ENCODE peak calls at places on chromosomes 12 and 14, in nine cellular contexts. O is psoas muscle, C is GM13977, T is OCI-LY7, Y is astrocyte, J is nephron progenitor cell, W is heart right ventricle, Z is transverse colon, B is activated B cell treated with CpG ODN at 0.5 μM for 24 hours. E is an unnamed sample.
A peak's percentile ranks its signal among the peaks of the same experiment; 100 is the strongest.

GRCh38 chr14:103707329-103708263 is 7.7 kb downstream of the XRCC3 start:
- DNase-seq in C (no peak), T (no peak), J (no peak), Y (no peak), O (no peak), W (no peak), Z (no peak), B (no peak), E (no peak)

GRCh38 chr14:22908601-22909000 is 10.3 kb downstream of the RBM23 start:
- DNase-seq in Y (no peak), Z (no peak), C (no peak), O (no peak), W (no peak), B (no peak), J (no peak), T (no peak), E (no peak)

GRCh38 chr12:114902665-114903393 is 218.9 kb upstream of the TBX3 start:
- DNase-seq in Y (peak; percentile 82), T (no peak), Z (no peak), J (no peak), W (no peak), O (no peak), C (no peak), B (no peak), E (no peak)

GRCh38 chr12:61991663-61992062 is 268.5 kb upstream of the USP15 start:
- DNase-seq in T (no peak), J (no peak), W (no peak), B (no peak), Z (no peak), C (no peak), Y (no peak), O (no peak), E (no peak)

GRCh38 chr12:46964496-46965098 is 114.8 kb upstream of the PCED1B start:
- DNase-seq in B (no peak), T (no peak), O (no peak), Z (no peak), C (no peak), J (no peak), W (no peak), Y (peak; percentile 84), E (no peak)

GRCh38 chr12:46468159-46468558 is 95.6 kb upstream of the SLC38A2 start:
- DNase-seq in T (no peak), J (no peak), W (peak; percentile 32), Z (peak; percentile 32), B (no peak), Y (peak; percentile 70), C (no peak), O (peak; percentile 81), E (no peak)

GRCh38 chr12:109432842-109433304 is 44.2 kb downstream of the KCTD10 start:
- DNase-seq in J (peak; percentile 86), O (peak; percentile 90), Z (peak; percentile 94), B (peak; percentile 61), C (peak; percentile 71), W (peak; percentile 84), Y (peak; percentile 56), T (peak; percentile 74), E (no peak)

GRCh38 chr12:6724409-6724797 is 557 bp downstream of the COPS7A start:
- DNase-seq in J (peak; percentile 29), Y (no peak), B (no peak), T (peak; percentile 75), C (no peak), Z (peak; percentile 33), W (peak; percentile 11), O (no peak), E (no peak)

GRCh38 chr12:103908877-103909276 is 21.3 kb upstream of the HSP90B1 start:
- DNase-seq in W (no peak), O (no peak), J (no peak), Y (peak; percentile 63), C (no peak), Z (no peak), B (no peak), T (no peak), E (no peak)

GRCh38 chr14:69682607-69683263 is 71.3 kb downstream of the SUSD6 start:
- DNase-seq in B (no peak), Y (no peak), W (no peak), Z (no peak), O (no peak), J (no peak), C (no peak), T (no peak), E (no peak)

GRCh38 chr12:111444314-111444705 is 38.6 kb downstream of the SH2B3 start:
- DNase-seq in Z (peak; percentile 12), O (no peak), C (peak; percentile 56), W (no peak), Y (peak; percentile 64), J (no peak), T (peak; percentile 74), B (no peak), E (no peak)

GRCh38 chr12:29158364-29158763 is 9.3 kb downstream of the FAR2 start:
- DNase-seq in Z (no peak), W (no peak), T (no peak), Y (no peak), B (no peak), O (no peak), J (no peak), C (no peak), E (no peak)

DNA sequence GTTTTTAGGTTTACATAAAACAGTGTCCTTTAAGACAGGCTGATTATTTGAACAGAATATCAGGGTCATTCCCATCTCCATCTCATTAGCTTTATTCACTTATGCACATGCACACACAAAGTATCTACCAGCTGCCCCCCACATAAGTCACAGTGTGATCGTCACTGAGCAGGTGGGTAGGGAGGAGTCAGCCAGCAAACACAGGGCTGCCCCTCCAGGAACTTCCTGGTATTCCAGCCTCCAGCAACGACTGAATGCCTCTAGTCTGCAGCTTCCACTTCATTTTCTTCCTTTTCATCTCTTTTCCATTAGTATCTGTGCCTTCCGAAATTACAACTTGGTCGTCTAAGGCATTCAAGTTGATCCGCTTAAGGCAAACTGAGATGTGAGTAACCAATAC is 48.9 kb upstream of the FOXN3 start:
- DNase-seq in Y (no peak), B (no peak), Z (no peak), T (no peak), C (no peak), O (no peak), W (no peak), J (no peak), E (no peak)
- TF ChIP-seq CTCF in Y (no peak), B (no peak), Z (no peak), T (no peak), C (no peak), O (no peak), W (no peak), J (no peak), E (no peak)

GRCh38 chr14:100086361-100086760 is 21.1 kb downstream of the EVL start:
- DNase-seq in O (no peak), C (no peak), Y (no peak), Z (no peak), B (no peak), T (no peak), W (no peak), J (no peak), E (no peak)

GRCh38 chr14:100092832-100093231 is 27.6 kb downstream of the EVL start:
- DNase-seq in T (no peak), B (no peak), Z (no peak), J (no peak), W (no peak), C (no peak), Y (no peak), O (no peak), E (no peak)

GRCh38 chr14:100088226-100088625 is 23.0 kb downstream of the EVL start:
- DNase-seq in B (no peak), W (no peak), C (no peak), J (no peak), O (no peak), T (no peak), Z (no peak), Y (no peak), E (no peak)

GRCh38 chr14:100093322-100093721 is 28.1 kb downstream of the EVL start:
- DNase-seq in C (no peak), Z (no peak), O (no peak), T (no peak), J (no peak), Y (no peak), W (no peak), B (no peak), E (no peak)

GRCh38 chr14:100091386-100091785 is 26.2 kb downstream of the EVL start:
- DNase-seq in J (no peak), C (no peak), W (no peak), O (no peak), Y (no peak), B (no peak), T (no peak), Z (no peak), E (no peak)
- TF ChIP-seq CTCF in J (no peak), C (no peak), W (no peak), O (no peak), Y (no peak), B (no peak), T (no peak), Z (no peak), E (no peak)

GRCh38 chr12:54683388-54683787 is 35.2 kb upstream of the DCD start:
- DNase-seq in T (no peak), Y (no peak), J (no peak), B (no peak), O (no peak), W (no peak), C (no peak), Z (no peak), E (no peak)

GRCh38 chr12:54678131-54678530 is 30.0 kb upstream of the DCD start:
- DNase-seq in W (no peak), O (no peak), J (no peak), C (no peak), T (no peak), Z (no peak), B (no peak), Y (no peak), E (no peak)

GRCh38 chr12:54684636-54685630 is 36.8 kb upstream of the DCD start:
- DNase-seq in Z (no peak), Y (no peak), W (no peak), T (no peak), J (no peak), B (no peak), O (no peak), C (no peak), E (no peak)

GRCh38 chr12:54682674-54683073 is 34.5 kb upstream of the DCD start:
- DNase-seq in J (no peak), Y (no peak), B (no peak), C (no peak), T (no peak), O (no peak), Z (no peak), W (no peak), E (no peak)

DNA sequence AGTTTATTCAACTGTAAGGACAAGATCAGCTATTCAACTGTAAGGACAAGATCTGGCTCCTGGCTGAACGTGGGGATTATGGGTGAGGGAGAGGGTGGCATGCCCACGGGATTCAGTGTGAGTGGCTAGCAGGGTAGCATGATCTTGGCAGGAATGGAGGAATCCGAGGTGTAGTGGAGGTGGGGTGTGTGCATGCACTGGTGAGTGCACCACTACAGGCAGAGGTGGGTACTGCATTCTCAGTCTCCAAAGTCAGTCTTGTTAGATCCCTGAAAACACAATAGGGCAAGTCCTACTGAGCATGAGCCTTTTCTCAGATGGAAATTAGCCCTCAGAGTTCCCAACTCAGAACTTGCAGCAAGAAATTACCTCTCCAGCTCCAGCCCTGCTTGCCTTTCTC is 32.2 kb upstream of the DCD start:
- DNase-seq in T (peak; percentile 43), J (peak; percentile 25), Z (peak; percentile 12), W (no peak), C (peak; percentile 26), B (no peak), O (no peak), Y (no peak), E (no peak)
- TF ChIP-seq CTCF in T (peak; percentile 74), J (peak; percentile 38), Z (peak; percentile 19), W (no peak), C (peak; percentile 50), B (no peak), O (peak; percentile 27), Y (peak; percentile 33), E (peak; percentile 24)

GRCh38 chr14:92938890-92939671 is 16.1 kb downstream of the CHGA start:
- DNase-seq in Y (no peak), W (no peak), C (no peak), T (no peak), J (no peak), B (no peak), O (peak; percentile 40), Z (no peak), E (no peak)
- TF ChIP-seq CTCF in Y (no peak), W (no peak), C (no peak), T (no peak), J (no peak), B (no peak), O (no peak), Z (no peak), E (no peak)

E was measured in D721Med.